ENCODE peak calls at places on chromosome 6, in four cellular contexts. X is hepatic stellate cell, S is NB4, C is brain microvascular endothelial cell. L is an unnamed sample.

GRCh38 chr6:107318100-107318736 is 141.1 kb downstream of the PDSS2 start:
- DNase-seq in S (peak), C (peak), X (peak), L (peak)

GRCh38 chr6:121612916-121613315 is 177.5 kb downstream of the GJA1 start:
- DNase-seq in X (no peak), C (no peak), S (no peak), L (no peak)

GRCh38 chr6:122709922-122710512 is 69.5 kb upstream of the FABP7 start:
- DNase-seq in X (no peak), C (no peak), S (peak), L (peak)

GRCh38 chr6:109853951-109854350 is 124.2 kb upstream of the GPR6 start:
- DNase-seq in X (no peak), C (no peak), S (no peak), L (no peak)

GRCh38 chr6:53042112-53042511 is 23.1 kb upstream of the FBXO9 start:
- DNase-seq in X (peak), S (no peak), C (peak), L (no peak)

GRCh38 chr6:37868447-37868825 is 48.9 kb downstream of the ZFAND3 start:
- DNase-seq in X (peak), C (peak), S (no peak), L (no peak)

GRCh38 chr6:127120787-127121636 is 2.5 kb downstream of the RSPO3 start:
- DNase-seq in C (peak), X (peak), S (peak), L (peak)

GRCh38 chr6:148583631-148584030 is 163.2 kb upstream of the UST start:
- DNase-seq in C (no peak), S (no peak), X (no peak), L (no peak)

GRCh38 chr6:2749972-2750600 is 636 bp downstream of the MYLK4 start:
- DNase-seq in C (peak), X (no peak), S (peak), L (peak)

GRCh38 chr6:27623103-27623502 is 150.2 kb upstream of the ZNF184 start:
- DNase-seq in X (no peak), S (no peak), C (no peak), L (no peak)

GRCh38 chr6:163962627-163963117 is 548.2 kb downstream of the QKI start:
- DNase-seq in C (no peak), S (no peak), X (no peak), L (no peak)

GRCh38 chr6:132669690-132670291 is 10.8 kb upstream of the TAAR1 start:
- DNase-seq in X (peak), C (no peak), S (peak), L (peak)

GRCh38 chr6:89208551-89208950 is 8.6 kb downstream of the GABRR1 start:
- DNase-seq in X (no peak), C (no peak), S (no peak), L (no peak)

GRCh38 chr6:128062882-128063603 is 162.2 kb upstream of the THEMIS start:
- DNase-seq in X (no peak), C (peak), S (no peak), L (no peak)

L was measured in GM20000.